ENCODE peak calls at places on chromosomes 4 and X, in ten cellular contexts. J is nephron progenitor cell, B is esophagus squamous epithelium, K is Panc1, E is tibial nerve, I is fibroblast of lung, F is psoas muscle, T is epithelial cell of esophagus, N is hepatocyte, Q is IMR-90. R is an unnamed sample.

GRCh38 chr4:42277291-42277690 is 120.0 kb upstream of the SHISA3 start:
- DNase-seq in N (no peak), Q (no peak), T (peak; percentile 17), B (no peak), E (no peak), F (no peak), K (no peak), J (no peak), I (no peak), R (no peak)

GRCh38 chr4:13036841-13037240 is 447.3 kb downstream of the RAB28 start:
- DNase-seq in B (no peak), T (no peak), I (no peak), F (no peak), K (no peak), E (no peak), Q (no peak), J (no peak), N (no peak), R (no peak)

GRCh38 chrX:79095441-79096338 is 48.8 kb upstream of the GPR174 start:
- DNase-seq in I (no peak), F (no peak), J (no peak), B (no peak), N (no peak), K (no peak), Q (no peak), T (no peak), E (no peak), R (no peak)

GRCh38 chrX:68428431-68428830 is 4.9 kb downstream of the OPHN1 start:
- DNase-seq in K (no peak), F (no peak), N (no peak), B (no peak), Q (peak; percentile 69), T (peak; percentile 79), J (no peak), I (peak; percentile 87), E (no peak), R (no peak)

GRCh38 chr4:17336524-17336941 is 175.4 kb downstream of the QDPR start:
- DNase-seq in F (no peak), I (peak; percentile 68), N (no peak), T (peak; percentile 45), K (no peak), J (no peak), E (no peak), Q (peak; percentile 48), B (no peak), R (no peak)

GRCh38 chr4:91243132-91243531 is 1060.6 kb upstream of the GRID2 start:
- DNase-seq in B (no peak), J (no peak), I (peak; percentile 12), T (peak; percentile 16), N (peak; percentile 5), F (no peak), K (no peak), E (no peak), Q (no peak), R (no peak)

GRCh38 chr4:74059161-74059829 is 20.8 kb upstream of the CXCL3 start:
- DNase-seq in I (no peak), E (no peak), J (no peak), N (no peak), Q (no peak), B (no peak), K (no peak), F (no peak), T (no peak), R (no peak)

GRCh38 chr4:77036206-77036605 is 39.6 kb downstream of the CCNI start:
- DNase-seq in J (no peak), I (peak; percentile 97), F (no peak), K (no peak), T (peak; percentile 21), N (no peak), E (no peak), Q (peak; percentile 94), B (no peak), R (no peak)

GRCh38 chr4:147842573-147842972 is 110.7 kb downstream of the ARHGAP10 start:
- DNase-seq in N (no peak), T (peak; percentile 43), K (no peak), J (no peak), E (no peak), F (peak; percentile 75), B (no peak), I (peak; percentile 89), Q (peak; percentile 79), R (no peak)

GRCh38 chr4:99221980-99222379 is 2.9 kb upstream of the ADH6 start:
- DNase-seq in N (peak; percentile 18), K (no peak), Q (peak; percentile 5), F (no peak), J (no peak), E (no peak), T (no peak), B (no peak), I (no peak), R (no peak)

GRCh38 chrX:75609361-75609760 is 86.5 kb upstream of the ZDHHC15 start:
- DNase-seq in E (no peak), F (no peak), I (no peak), N (no peak), J (no peak), K (no peak), B (no peak), Q (no peak), T (no peak), R (no peak)

GRCh38 chr4:124965492-124965891 is 253.0 kb upstream of the ANKRD50 start:
- DNase-seq in N (no peak), E (no peak), J (no peak), I (no peak), K (no peak), F (no peak), T (no peak), B (no peak), Q (no peak), R (no peak)

GRCh38 chrX:17187301-17187836 is 187.6 kb upstream of the NHS start:
- DNase-seq in N (no peak), J (no peak), E (no peak), I (peak; percentile 6), B (no peak), K (no peak), Q (no peak), F (no peak), T (no peak), R (no peak)

DNA sequence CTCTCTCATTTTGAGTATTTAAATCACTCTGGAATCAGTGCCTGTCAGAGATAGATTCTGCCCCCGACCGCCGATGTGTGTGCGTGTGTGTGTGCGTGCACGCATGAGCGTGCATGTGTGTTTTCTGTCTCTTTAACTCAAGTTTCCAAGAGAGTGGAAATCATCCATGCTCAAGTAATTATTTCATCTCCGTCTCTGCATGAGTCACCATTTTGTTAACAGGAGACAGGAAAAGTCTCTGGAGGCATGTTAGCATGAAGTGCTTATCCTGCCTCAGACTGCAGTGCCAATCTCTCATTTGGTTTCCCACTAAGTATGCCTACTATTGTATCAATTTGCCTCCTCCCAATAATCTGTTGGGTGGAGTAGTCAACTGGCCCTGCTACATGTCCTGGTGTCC is 182.9 kb upstream of the NHS start:
- DNase-seq in Q (no peak), I (peak; percentile 55), F (no peak), E (no peak), B (no peak), K (no peak), J (no peak), N (no peak), T (peak; percentile 8), R (no peak)
- TF ChIP-seq CTCF in Q (no peak), I (no peak), F (no peak), E (no peak), B (no peak), K (no peak), J (no peak), N (no peak), T (no peak), R (no peak)

DNA sequence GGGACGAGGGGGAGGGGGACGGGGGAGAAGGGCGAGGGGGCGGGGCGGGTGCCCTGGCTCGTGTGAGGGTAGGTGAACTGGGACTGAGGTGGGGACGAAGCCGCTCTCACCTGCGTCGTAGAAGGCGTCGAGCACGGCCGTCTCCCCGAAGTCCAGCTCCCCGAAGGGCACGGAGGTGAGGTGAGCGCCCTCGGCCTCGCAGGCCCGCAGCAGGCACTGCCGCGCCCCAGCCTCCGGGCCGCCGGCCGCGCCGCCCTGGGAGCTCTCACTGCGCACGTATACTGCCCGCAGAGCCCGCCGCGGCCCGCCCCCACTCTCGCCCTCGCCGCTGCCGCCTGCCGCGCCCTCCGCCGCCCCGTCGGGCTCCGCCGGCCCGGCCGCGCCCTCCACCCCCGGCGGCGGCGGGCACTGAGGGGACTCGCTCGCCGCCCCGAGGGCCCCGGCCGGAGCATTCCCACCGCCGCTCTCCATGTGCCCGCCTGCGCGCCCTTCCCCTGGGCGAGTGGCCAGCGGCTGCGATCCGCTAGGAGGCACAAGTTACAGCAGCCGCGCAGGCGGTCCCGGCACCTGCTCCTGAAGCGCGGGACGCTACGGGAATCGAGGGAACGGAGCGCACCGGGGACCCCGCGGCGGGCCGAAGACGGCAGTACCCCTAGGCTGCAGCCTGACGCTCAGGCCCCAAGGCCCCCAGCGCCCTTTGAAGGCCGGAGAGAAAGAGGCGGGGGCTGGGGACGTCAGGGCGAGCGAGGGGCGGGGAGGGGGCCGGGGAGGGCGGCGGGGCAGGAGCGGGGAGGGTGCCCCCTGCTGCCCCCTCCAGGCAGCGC is at the start of gene MAP3K15:
- DNase-seq in I (peak; percentile 9), E (no peak), Q (no peak), F (peak; percentile 52), T (peak; percentile 5), N (peak; percentile 39), B (no peak), J (peak; percentile 56), K (no peak), R (peak; percentile 66)
- TF ChIP-seq CTCF in I (no peak), E (no peak), Q (no peak), F (no peak), T (no peak), N (peak; percentile 25), B (no peak), J (peak; percentile 35), K (peak; percentile 85), R (no peak)

GRCh38 chr4:15964159-15964558 is 1.2 kb upstream of the FGFBP2 start:
- DNase-seq in I (no peak), F (no peak), K (no peak), E (no peak), B (no peak), N (no peak), T (no peak), Q (no peak), J (no peak), R (no peak)
- TF ChIP-seq CTCF in I (no peak), F (no peak), K (peak; percentile 12), E (no peak), B (no peak), N (no peak), T (peak; percentile 31), Q (no peak), J (no peak), R (peak; percentile 24)

DNA sequence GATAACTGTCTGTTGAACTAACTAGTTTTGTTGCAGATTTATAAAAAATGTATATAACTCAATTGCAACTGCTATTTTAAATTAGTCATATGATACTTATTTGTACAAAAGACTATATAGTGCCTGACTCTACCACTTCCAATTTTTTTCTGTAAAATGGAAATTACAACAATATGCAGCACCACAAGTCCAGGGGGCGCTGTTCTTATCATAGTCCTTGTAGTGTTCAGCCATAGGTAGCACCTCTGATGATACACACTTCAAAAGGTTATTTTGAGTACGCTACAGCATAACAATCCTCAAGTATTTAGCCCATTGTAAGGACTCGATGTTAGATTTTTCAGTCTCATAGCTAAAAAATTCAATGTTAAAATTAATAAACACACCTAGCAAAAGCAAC is 174.9 kb downstream of the CORIN start:
- DNase-seq in J (peak; percentile 6), T (peak; percentile 23), F (no peak), K (no peak), Q (no peak), N (no peak), I (no peak), E (no peak), B (no peak), R (peak; percentile 43)
- TF ChIP-seq CTCF in J (peak; percentile 29), T (peak; percentile 23), F (no peak), K (peak; percentile 17), Q (peak; percentile 16), N (peak; percentile 28), I (peak; percentile 37), E (no peak), B (no peak), R (peak; percentile 62)

GRCh38 chrX:123665197-123665596 is 67.7 kb downstream of the THOC2 start:
- DNase-seq in Q (no peak), E (no peak), J (no peak), F (no peak), N (peak; percentile 8), K (peak; percentile 77), I (peak; percentile 40), B (no peak), T (peak; percentile 91), R (no peak)
- TF ChIP-seq CTCF in Q (no peak), E (no peak), J (no peak), F (no peak), N (no peak), K (no peak), I (no peak), B (no peak), T (no peak), R (no peak)

R was measured in NB4.